ENCODE peak calls at places on chromosomes 4 and X, in six cellular contexts. G, J, T, L, D and Y are unnamed samples. For H3K4me1, the result is how much of the 10 kb centered on the place peaks cover.

GRCh38 chrX:24619647-24620046 is 27.5 kb downstream of the PCYT1B start:
- DNase-seq in G (peak), L (no peak), D (peak), T (no peak), J (no peak), Y (no peak)

GRCh38 chr4:151276787-151277557 is at the start of gene PRSS48:
- DNase-seq in L (peak), G (peak), T (peak), D (peak), J (peak), Y (peak)

GRCh38 chr4:87950516-87950915 is 25.0 kb upstream of the SPP1 start:
- DNase-seq in J (no peak), L (no peak), G (no peak), D (no peak), T (no peak), Y (no peak)

GRCh38 chr4:159018062-159018629 is 84.7 kb upstream of the RAPGEF2 start:
- DNase-seq in L (no peak), D (no peak), J (no peak), T (no peak), G (no peak), Y (no peak)

GRCh38 chr4:18318682-18319410 is 297.3 kb upstream of the LCORL start:
- DNase-seq in D (no peak), T (no peak), L (no peak), G (no peak), J (peak), Y (no peak)

GRCh38 chr4:165677081-165677480 is 196.0 kb upstream of the TLL1 start:
- DNase-seq in D (no peak), J (no peak), G (no peak), T (no peak), L (no peak), Y (no peak)

GRCh38 chr4:6955261-6955911 is 45.8 kb downstream of the TBC1D14 start:
- DNase-seq in D (peak), G (no peak), J (no peak), T (peak), L (no peak), Y (peak)

GRCh38 chr4:113880240-113881028 is 99.0 kb downstream of the ARSJ start:
- DNase-seq in D (no peak), G (no peak), L (no peak), T (no peak), J (no peak), Y (no peak)

GRCh38 chrX:124938715-124939114 is 381.0 kb upstream of the TEX13C start:
- DNase-seq in J (no peak), G (no peak), D (no peak), L (no peak), T (no peak), Y (no peak)

GRCh38 chrX:1480082-1480785 is 27.5 kb upstream of the ASMTL start:
- DNase-seq in T (peak), L (no peak), D (no peak), J (no peak), G (no peak), Y (no peak)

GRCh38 chr4:86939123-86939522 is 4.3 kb downstream of the AFF1 start:
- DNase-seq in D (no peak), G (no peak), T (no peak), L (no peak), J (no peak), Y (no peak)
- H3K4me1 ChIP-seq in D (under half), G (half or more), T (under half), L (half or more), J (under half), Y (under half)

DNA sequence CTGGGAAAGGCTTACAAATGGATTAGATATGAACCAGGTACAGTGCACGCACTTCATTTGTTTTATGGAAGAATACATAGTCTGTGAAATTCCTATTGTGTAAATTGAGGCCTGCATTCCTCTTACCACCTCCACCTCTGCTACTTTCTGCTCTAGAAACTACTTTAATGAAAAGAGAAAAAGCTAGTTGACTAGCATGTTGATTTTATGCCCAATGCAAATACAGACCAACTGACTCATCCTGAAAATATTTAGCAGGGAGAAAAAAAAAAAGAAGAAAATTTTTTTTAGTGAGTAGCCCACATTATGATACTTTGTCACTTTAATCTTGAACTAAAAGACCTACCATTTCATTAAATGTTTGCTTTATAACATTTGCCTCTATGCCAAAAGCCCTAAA is 41.2 kb downstream of the DCLK2 start:
- DNase-seq in T (no peak), J (no peak), G (peak), L (peak), D (no peak), Y (no peak)
- H3K27ac ChIP-seq in T (no peak), J (no peak), G (no peak), L (peak), D (no peak), Y (no peak)

GRCh38 chrX:71867680-71868079 is 43.0 kb upstream of the NHSL2 start:
- DNase-seq in T (no peak), L (no peak), G (no peak), D (no peak), J (no peak), Y (no peak)

GRCh38 chrX:71871367-71871766 is 39.3 kb upstream of the NHSL2 start:
- DNase-seq in J (no peak), D (peak), L (no peak), T (no peak), G (no peak), Y (peak)

GRCh38 chrX:71872542-71873458 is 37.8 kb upstream of the NHSL2 start:
- DNase-seq in D (no peak), L (no peak), G (no peak), J (no peak), T (no peak), Y (no peak)

GRCh38 chrX:71873459-71873833 is 37.2 kb upstream of the NHSL2 start:
- DNase-seq in D (no peak), J (no peak), L (no peak), G (no peak), T (no peak), Y (no peak)

DNA sequence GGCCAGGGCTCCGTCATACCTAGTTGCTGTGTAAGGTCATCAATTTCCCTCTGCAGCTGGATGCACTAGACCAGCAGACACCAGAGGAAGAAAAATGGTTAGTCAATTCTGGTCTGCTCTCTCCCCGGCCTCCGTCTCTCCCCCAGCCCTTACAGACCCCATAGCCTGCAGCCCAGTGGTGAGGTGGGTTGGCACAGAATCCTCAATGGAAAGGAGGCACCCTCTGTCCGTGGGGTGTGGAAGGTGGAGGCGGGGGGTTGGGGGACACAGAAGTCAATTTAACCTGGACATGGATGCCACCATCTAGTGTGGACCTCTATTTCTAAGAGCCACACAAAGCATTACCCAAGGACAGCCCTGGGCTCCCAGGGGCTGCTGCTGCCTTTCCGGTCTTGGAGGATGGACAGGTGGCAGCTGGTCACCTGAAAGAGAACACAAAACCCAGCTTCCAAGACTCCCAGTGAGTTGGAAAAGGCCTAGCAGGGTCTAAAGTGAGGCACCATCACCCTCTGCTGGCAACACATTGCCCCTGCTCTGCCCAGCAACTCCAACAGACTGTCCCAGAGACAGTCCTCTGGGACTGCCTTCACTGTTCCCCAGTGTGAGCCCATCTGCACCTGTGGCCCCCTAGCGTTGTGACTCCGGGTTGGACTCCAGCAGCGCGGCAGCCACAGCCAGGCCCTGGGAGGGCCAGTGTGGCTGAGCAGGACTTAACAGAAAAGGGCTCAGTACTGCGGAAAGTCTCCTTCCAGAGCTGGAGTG is 40.1 kb upstream of the NHSL2 start:
- DNase-seq in L (peak), T (no peak), J (peak), G (peak), D (peak), Y (peak)
- TF ChIP-seq CTCF in L (peak), T (no peak), J (peak), G (peak), D (peak), Y (peak)

GRCh38 chrX:130170752-130171445 is 863 bp upstream of the RAB33A start:
- DNase-seq in D (no peak), J (peak), G (no peak), L (peak), T (no peak), Y (no peak)
- H3K4me1 ChIP-seq in D (under half), J (under half), G (under half), L (under half), T (under half), Y (under half)

GRCh38 chrX:154002215-154002719 is 17.4 kb downstream of the IRAK1 start:
- DNase-seq in L (no peak), G (no peak), T (no peak), D (no peak), J (peak), Y (no peak)
- H3K27ac ChIP-seq in L (peak), G (no peak), T (peak), D (no peak), J (no peak), Y (no peak)

GRCh38 chr4:68129793-68130192 is at the start of gene TMPRSS11F:
- DNase-seq in D (peak), L (no peak), J (no peak), T (no peak), G (no peak), Y (peak)
- TF ChIP-seq CTCF in D (no peak), L (no peak), J (no peak), T (no peak), G (no peak), Y (no peak)

GRCh38 chrX:134324359-134324758 is 87.4 kb downstream of the CCDC160 start:
- DNase-seq in T (no peak), L (no peak), D (no peak), J (no peak), G (no peak), Y (no peak)
- H3K4me1 ChIP-seq in T (under half), L (under half), D (under half), J (under half), G (under half), Y (under half)